ENCODE peak calls at places on chromosomes 11 and 22, in five cellular contexts. V is stomach, E is GM12878, I is HepG2, R is HL-60. G is an unnamed sample.

GRCh38 chr11:127640822-127641485 is 640.4 kb upstream of the KIRREL3 start:
- DNase-seq in V (no peak), E (no peak), I (no peak), R (no peak), G (no peak)

GRCh38 chr11:109853156-109853776 is 239.9 kb upstream of the ZC3H12C start:
- DNase-seq in V (no peak), E (peak; percentile 56), I (peak; percentile 15), R (peak; percentile 27), G (no peak)

GRCh38 chr11:87422566-87422965 is 384.8 kb downstream of the TMEM135 start:
- DNase-seq in V (no peak), E (no peak), I (no peak), R (no peak), G (no peak)

GRCh38 chr11:68302256-68303054 is 9.9 kb upstream of the LRP5 start:
- DNase-seq in V (no peak), E (no peak), I (peak; percentile 71), R (no peak), G (no peak)

GRCh38 chr11:82864268-82864667 is 36.0 kb downstream of the PRCP start:
- DNase-seq in V (peak; percentile 42), E (no peak), I (peak; percentile 57), R (peak; percentile 82), G (no peak)

GRCh38 chr11:13256216-13256615 is 21.4 kb upstream of the BMAL1 start:
- DNase-seq in V (no peak), E (no peak), I (no peak), R (no peak), G (no peak)

GRCh38 chr22:28132466-28132865 is 213.4 kb upstream of the PITPNB start:
- DNase-seq in V (no peak), E (no peak), I (no peak), R (no peak), G (no peak)

GRCh38 chr11:2793781-2794418 is 91.7 kb downstream of the CDKN1C start:
- DNase-seq in V (peak; percentile 19), E (no peak), I (no peak), R (no peak), G (peak; percentile 38)

GRCh38 chr11:113386866-113387265 is 713 bp upstream of the ANKK1 start:
- DNase-seq in V (no peak), E (no peak), I (no peak), R (no peak), G (no peak)

GRCh38 chr11:15650105-15650938 is 535.6 kb downstream of the INSC start:
- DNase-seq in V (peak; percentile 93), E (peak; percentile 12), I (peak; percentile 84), R (peak; percentile 87), G (peak; percentile 93)

GRCh38 chr11:22778642-22779041 is 51.0 kb downstream of the SVIP start:
- DNase-seq in V (no peak), E (no peak), I (peak; percentile 4), R (no peak), G (no peak)

GRCh38 chr11:94028436-94028835 is 7.3 kb downstream of the HEPHL1 start:
- DNase-seq in V (no peak), E (no peak), I (no peak), R (no peak), G (no peak)

GRCh38 chr11:117970400-117971024 is 15.7 kb upstream of the IL10RA start:
- DNase-seq in V (no peak), E (no peak), I (no peak), R (peak; percentile 83), G (no peak)

GRCh38 chr11:119194811-119195210 is 9.5 kb downstream of the NHERF4 start:
- DNase-seq in V (no peak), E (no peak), I (no peak), R (no peak), G (no peak)

GRCh38 chr11:8262552-8263108 is 1.0 kb downstream of the LMO1 start:
- DNase-seq in V (peak; percentile 43), E (no peak), I (no peak), R (peak; percentile 28), G (peak; percentile 78)

GRCh38 chr22:45268167-45268957 is 16.4 kb upstream of the UPK3A start:
- DNase-seq in V (peak; percentile 36), E (no peak), I (no peak), R (no peak), G (no peak)

GRCh38 chr11:111039982-111040381 is 205.5 kb upstream of the POU2AF2 start:
- DNase-seq in V (no peak), E (no peak), I (no peak), R (no peak), G (no peak)

GRCh38 chr11:119422505-119423416 is at the start of gene THY1:
- DNase-seq in V (no peak), E (no peak), I (no peak), R (no peak), G (no peak)

GRCh38 chr11:25566298-25567200 is 765.4 kb upstream of the ANO3 start:
- DNase-seq in V (no peak), E (no peak), I (no peak), R (peak; percentile 49), G (no peak)

GRCh38 chr11:86067230-86068137 is 1.4 kb downstream of the PICALM start:
- DNase-seq in V (no peak), E (no peak), I (peak; percentile 83), R (peak; percentile 33), G (no peak)

GRCh38 chr22:37330200-37331033 is 48.1 kb downstream of the CYTH4 start:
- DNase-seq in V (peak; percentile 43), E (no peak), I (peak; percentile 88), R (peak; percentile 66), G (no peak)

GRCh38 chr11:2807276-2807681 is 78.3 kb downstream of the CDKN1C start:
- DNase-seq in V (peak; percentile 90), E (no peak), I (peak; percentile 27), R (no peak), G (peak; percentile 87)

GRCh38 chr11:73194034-73194507 is 24.0 kb upstream of the P2RY2 start:
- DNase-seq in V (no peak), E (no peak), I (no peak), R (no peak), G (peak; percentile 50)

GRCh38 chr22:23893957-23894709 is at the start of gene MIF:
- DNase-seq in V (peak; percentile 97), E (peak; percentile 82), I (peak; percentile 89), R (peak; percentile 97), G (peak; percentile 96)

GRCh38 chr22:23896523-23897186 is 2.5 kb downstream of the MIF start:
- DNase-seq in V (no peak), E (no peak), I (no peak), R (no peak), G (no peak)

GRCh38 chr22:23894710-23895598 is 771 bp downstream of the MIF start:
- DNase-seq in V (peak; percentile 80), E (peak; percentile 41), I (peak; percentile 85), R (peak; percentile 83), G (peak; percentile 83)

GRCh38 chr22:23896166-23896522 is 2.0 kb downstream of the MIF start:
- DNase-seq in V (no peak), E (no peak), I (no peak), R (no peak), G (no peak)

GRCh38 chr22:23895599-23896144 is 1.5 kb downstream of the MIF start:
- DNase-seq in V (no peak), E (no peak), I (no peak), R (no peak), G (no peak)
- TF ChIP-seq POLR2AphosphoS5 in V (no peak), E (no peak), I (no peak), R (no peak), G (no peak)

GRCh38 chr22:46292727-46293126 is 3.9 kb upstream of the GTSE1 start:
- DNase-seq in V (no peak), E (no peak), I (no peak), R (no peak), G (no peak)

GRCh38 chr22:46292173-46292572 is 4.5 kb upstream of the GTSE1 start:
- DNase-seq in V (no peak), E (no peak), I (no peak), R (no peak), G (no peak)

GRCh38 chr22:46294784-46295183 is 1.9 kb upstream of the GTSE1 start:
- DNase-seq in V (no peak), E (no peak), I (no peak), R (no peak), G (no peak)

GRCh38 chr22:46295277-46295971 is 1.2 kb upstream of the GTSE1 start:
- DNase-seq in V (no peak), E (no peak), I (no peak), R (no peak), G (no peak)

DNA sequence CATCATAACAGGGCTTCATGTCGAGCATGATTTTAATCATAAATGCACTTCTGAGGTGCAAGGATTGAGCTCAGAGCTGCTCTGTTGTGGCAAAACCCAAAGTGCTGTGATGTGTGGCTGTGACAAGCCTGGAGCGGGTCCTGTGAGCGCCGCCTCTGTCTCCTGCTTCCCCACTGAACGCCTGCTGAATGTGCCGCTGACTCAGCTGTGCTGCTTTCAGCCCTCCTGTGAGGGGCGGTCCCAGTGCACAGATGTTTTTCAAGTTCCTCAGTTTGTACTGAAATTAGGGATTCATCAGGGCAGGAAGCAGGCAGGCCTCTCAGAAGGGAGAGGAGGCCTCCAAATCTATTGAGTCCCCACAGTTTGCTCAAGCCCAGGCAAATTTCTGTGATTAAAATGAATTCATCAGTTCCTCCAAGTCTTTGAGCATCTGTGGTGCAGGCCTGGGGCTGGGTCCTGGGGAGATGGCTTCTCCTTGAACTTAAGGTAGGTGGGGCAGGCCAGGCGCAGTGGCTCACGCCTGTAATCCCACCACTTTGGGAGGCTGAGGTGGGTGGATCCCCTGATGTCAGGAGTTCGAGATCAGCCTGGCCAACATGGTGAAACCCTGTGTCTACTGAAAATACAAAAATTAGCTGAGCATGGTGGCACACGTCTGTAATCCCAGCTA is 2.9 kb upstream of the GTSE1 start:
- DNase-seq in V (no peak), E (no peak), I (no peak), R (peak; percentile 35), G (no peak)
- TF ChIP-seq POLR2AphosphoS5 in V (no peak), E (no peak), I (no peak), R (no peak), G (no peak)

DNA sequence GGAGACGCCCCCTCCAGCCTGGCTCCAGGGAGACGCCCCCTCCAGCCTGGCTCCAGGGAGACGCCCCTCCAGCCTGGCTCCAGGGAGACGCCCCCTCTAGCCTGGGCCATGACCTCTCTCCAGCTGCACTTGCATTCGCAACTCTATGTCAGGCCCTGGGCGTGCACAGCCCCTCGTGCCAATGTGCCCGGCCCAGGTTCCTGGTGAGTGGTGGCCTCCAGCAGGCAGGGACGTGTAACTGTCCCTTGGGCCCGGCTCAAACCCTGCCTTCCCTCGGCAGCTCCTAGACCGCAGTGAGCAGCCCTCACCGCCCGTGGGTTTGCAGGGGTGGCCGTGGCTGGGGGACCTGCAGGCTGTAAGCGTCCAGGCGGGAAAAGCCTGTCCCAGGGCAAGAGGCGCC is 6.8 kb downstream of the MUC6 start:
- DNase-seq in V (no peak), E (no peak), I (no peak), R (no peak), G (no peak)
- TF ChIP-seq POLR2AphosphoS5 in V (no peak), E (no peak), I (no peak), R (no peak), G (no peak)

DNA sequence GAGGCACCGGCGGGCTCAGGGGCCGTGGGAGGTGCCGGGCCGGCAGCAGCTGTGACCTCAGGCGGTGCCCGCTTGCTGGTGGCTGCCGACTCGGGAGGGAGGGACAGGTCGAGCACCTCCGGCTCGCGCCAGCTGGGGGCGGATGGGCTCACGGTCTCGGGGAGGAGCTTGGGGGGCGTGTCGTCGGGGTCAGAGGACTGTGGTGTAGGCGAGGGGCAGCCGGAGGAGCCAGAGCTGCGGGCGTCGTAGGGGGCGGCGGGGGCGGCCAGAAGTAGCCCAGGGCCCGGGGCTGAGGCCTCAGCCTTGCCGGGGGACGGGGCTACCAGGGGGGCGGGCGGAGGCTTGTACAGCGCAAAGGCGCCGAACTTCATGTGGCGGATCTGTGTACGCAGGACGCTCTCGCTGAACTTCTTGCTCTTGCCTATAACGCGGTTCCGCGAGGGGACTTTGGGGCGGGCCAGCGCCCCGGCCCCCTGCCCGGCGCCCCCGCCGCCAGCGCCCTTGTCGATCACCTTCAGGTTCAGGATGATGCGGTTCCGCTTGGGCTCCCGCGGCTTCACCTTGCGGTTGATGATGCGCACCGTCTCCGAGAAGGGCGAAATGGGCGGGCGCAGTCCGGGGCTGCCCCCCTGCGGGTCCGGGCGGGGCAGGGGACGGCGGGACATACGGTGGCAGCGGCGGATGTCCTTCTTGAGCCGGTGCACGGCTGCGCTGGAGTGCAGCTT is 5.5 kb downstream of the CBX6 start:
- DNase-seq in V (no peak), E (no peak), I (no peak), R (no peak), G (peak; percentile 62)
- TF ChIP-seq POLR2AphosphoS5 in V (no peak), E (no peak), I (no peak), R (no peak), G (no peak)

G was measured in suprapubic skin.